ENCODE peak calls at places on chromosomes 4 and X, in five cellular contexts. R, L, P, F and G are unnamed samples.

GRCh38 chr4:7964890-7965662 is 25.4 kb upstream of the AFAP1 start:
- DNase-seq in R (peak), P (peak), F (no peak), L (no peak), G (no peak)

GRCh38 chrX:129651756-129652564 is 2.8 kb downstream of the APLN start:
- DNase-seq in P (no peak), F (no peak), L (no peak), R (no peak), G (no peak)

GRCh38 chr4:40055873-40056721 is 553 bp upstream of the N4BP2 start:
- DNase-seq in R (peak), P (peak), F (peak), L (peak), G (peak)

GRCh38 chr4:34046580-34046979 is 2197.7 kb downstream of the ARAP2 start:
- DNase-seq in P (peak), L (no peak), R (no peak), F (peak), G (peak)

GRCh38 chr4:156347412-156348075 is 393.9 kb upstream of the CTSO start:
- DNase-seq in L (no peak), F (peak), R (no peak), P (peak), G (no peak)

GRCh38 chrX:102546818-102547493 is 30.4 kb upstream of the TMSB15A start:
- DNase-seq in P (no peak), L (no peak), R (no peak), F (no peak), G (no peak)

GRCh38 chrX:50180073-50180940 is 20.5 kb downstream of the AKAP4 start:
- DNase-seq in P (no peak), F (no peak), L (no peak), R (no peak), G (no peak)

GRCh38 chr4:5524900-5525299 is 183.5 kb downstream of the EVC2 start:
- DNase-seq in P (peak), R (no peak), F (no peak), L (peak), G (peak)

GRCh38 chr4:72489267-72489666 is 79.8 kb downstream of the ADAMTS3 start:
- DNase-seq in F (no peak), R (no peak), L (no peak), P (peak), G (no peak)

GRCh38 chr4:154120277-154120676 is 331.4 kb upstream of the SFRP2 start:
- DNase-seq in R (no peak), F (no peak), P (no peak), L (no peak), G (no peak)

GRCh38 chrX:112211459-112211858 is 128.9 kb upstream of the TRPC5 start:
- DNase-seq in L (no peak), P (peak), R (no peak), F (no peak), G (no peak)

GRCh38 chrX:94831364-94831763 is 1157.4 kb downstream of the FAM133A start:
- DNase-seq in L (no peak), F (no peak), P (peak), R (no peak), G (peak)

GRCh38 chr4:24794111-24794860 is 1.1 kb upstream of the SOD3 start:
- DNase-seq in F (peak), R (no peak), P (peak), L (peak), G (peak)

GRCh38 chr4:188196134-188196735 is 57.0 kb downstream of the TRIML1 start:
- DNase-seq in R (no peak), P (no peak), L (no peak), F (no peak), G (no peak)

GRCh38 chrX:154373340-154374306 is 811 bp downstream of the FLNA start:
- DNase-seq in F (peak), L (peak), R (peak), P (peak), G (peak)

GRCh38 chrX:152637649-152638442 is at the start of gene GABRQ:
- DNase-seq in R (peak), F (no peak), P (peak), L (peak), G (no peak)

GRCh38 chrX:96685205-96686099 is 810 bp downstream of the DIAPH2 start:
- DNase-seq in P (peak), F (peak), R (peak), L (peak), G (no peak)

GRCh38 chr4:83890231-83890630 is 354.3 kb downstream of the GPAT3 start:
- DNase-seq in L (no peak), F (peak), R (no peak), P (peak), G (no peak)

GRCh38 chr4:44861756-44862155 is 135.4 kb upstream of the GNPDA2 start:
- DNase-seq in R (no peak), F (no peak), L (no peak), P (no peak), G (no peak)

GRCh38 chr4:150078041-150078995 is at the start of gene DCLK2:
- DNase-seq in P (peak), F (peak), L (peak), R (peak), G (peak)

GRCh38 chrX:134735015-134735414 is 76.7 kb upstream of the PLAC1 start:
- DNase-seq in P (no peak), L (no peak), F (no peak), R (no peak), G (no peak)

GRCh38 chrX:72029473-72030411 is 102.0 kb downstream of the RTL5 start:
- DNase-seq in R (peak), P (peak), F (peak), L (peak), G (peak)

GRCh38 chr4:74990276-74990675 is 57.4 kb downstream of the PARM1 start:
- DNase-seq in F (no peak), L (no peak), P (no peak), R (no peak), G (no peak)

GRCh38 chrX:132909643-132910042 is 48.8 kb downstream of the HS6ST2 start:
- DNase-seq in R (no peak), L (no peak), F (no peak), P (peak), G (no peak)

GRCh38 chr4:80263541-80264351 is 2.7 kb upstream of the FGF5 start:
- DNase-seq in L (no peak), P (no peak), R (no peak), F (no peak), G (no peak)

GRCh38 chr4:41465135-41465761 is 72.7 kb upstream of the LIMCH1 start:
- DNase-seq in P (no peak), F (no peak), R (no peak), L (no peak), G (no peak)

GRCh38 chr4:3219761-3220481 is 29.0 kb upstream of the MSANTD1 start:
- DNase-seq in L (no peak), R (no peak), P (no peak), F (no peak), G (no peak)

GRCh38 chr4:89111833-89112563 is 665 bp downstream of the TIGD2 start:
- DNase-seq in F (peak), L (peak), R (peak), P (peak), G (peak)

GRCh38 chr4:117577686-117578085 is 456.6 kb upstream of the NDST3 start:
- DNase-seq in P (peak), F (no peak), R (no peak), L (no peak), G (no peak)